ENCODE peak calls at places on chromosome 6, in seven cellular contexts. G is CD4-positive, alpha-beta memory T cell; J is sciatic nerve; D is HFF-Myc; V is cerebellar cortex; T is spleen; H is stomach. C is an unnamed sample.

GRCh38 chr6:90790058-90790457 is 203.2 kb upstream of the MAP3K7 start:
- DNase-seq in T (no peak), H (no peak), G (no peak), V (no peak), J (no peak), D (no peak), C (no peak)

GRCh38 chr6:97085772-97086171 is 161.2 kb downstream of the KLHL32 start:
- DNase-seq in D (no peak), J (no peak), V (no peak), G (no peak), H (no peak), T (no peak), C (no peak)

GRCh38 chr6:154907293-154907692 is 87.8 kb upstream of the TIAM2 start:
- DNase-seq in J (no peak), D (no peak), V (no peak), T (no peak), H (no peak), G (no peak), C (no peak)

GRCh38 chr6:116100419-116101297 is at the start of gene NT5DC1:
- DNase-seq in D (peak), G (peak), H (peak), T (peak), V (peak), J (peak), C (peak)

GRCh38 chr6:118751072-118751471 is 99.7 kb upstream of the CEP85L start:
- DNase-seq in G (no peak), J (no peak), D (no peak), H (no peak), V (no peak), T (no peak), C (no peak)

GRCh38 chr6:20403766-20404640 is 2.3 kb downstream of the E2F3 start:
- DNase-seq in G (peak), V (peak), T (no peak), D (no peak), J (no peak), H (peak), C (peak)

GRCh38 chr6:11714116-11714797 is 64.3 kb downstream of the ADTRP start:
- DNase-seq in D (no peak), V (no peak), T (no peak), J (no peak), G (no peak), H (no peak), C (no peak)

GRCh38 chr6:51049983-51050877 is 231.6 kb downstream of the TFAP2B start:
- DNase-seq in G (no peak), V (no peak), J (no peak), H (no peak), D (no peak), T (no peak), C (no peak)

GRCh38 chr6:4693566-4693965 is 82.6 kb upstream of the CDYL start:
- DNase-seq in J (no peak), T (no peak), H (no peak), V (no peak), D (no peak), G (no peak), C (no peak)

GRCh38 chr6:14286144-14286543 is 168.6 kb downstream of the CD83 start:
- DNase-seq in H (no peak), G (no peak), T (no peak), V (no peak), J (no peak), D (peak), C (no peak)

GRCh38 chr6:110363748-110364147 is 5.6 kb upstream of the METTL24 start:
- DNase-seq in J (no peak), V (no peak), H (no peak), G (no peak), D (no peak), T (no peak), C (no peak)

GRCh38 chr6:107244082-107244741 is 128.9 kb upstream of the BEND3 start:
- DNase-seq in H (no peak), D (no peak), V (no peak), T (no peak), G (no peak), J (no peak), C (no peak)

GRCh38 chr6:71490876-71491275 is 202.3 kb downstream of the OGFRL1 start:
- DNase-seq in D (no peak), T (no peak), V (no peak), G (no peak), J (no peak), H (no peak), C (no peak)

GRCh38 chr6:40344566-40345185 is 242.5 kb downstream of the LRFN2 start:
- DNase-seq in V (no peak), G (no peak), H (peak), T (no peak), J (peak), D (no peak), C (no peak)

GRCh38 chr6:114323784-114324183 is 19.0 kb downstream of the HS3ST5 start:
- DNase-seq in H (no peak), D (no peak), G (no peak), T (no peak), J (no peak), V (no peak), C (no peak)

GRCh38 chr6:89483111-89483720 is 50.3 kb downstream of the ANKRD6 start:
- DNase-seq in G (no peak), H (no peak), T (no peak), V (no peak), J (no peak), D (no peak), C (peak)

GRCh38 chr6:31462026-31462963 is 35.6 kb upstream of the MICB start:
- DNase-seq in V (no peak), G (no peak), D (no peak), T (no peak), H (no peak), J (no peak), C (no peak)

GRCh38 chr6:81204741-81205140 is 547.7 kb downstream of the TENT5A start:
- DNase-seq in D (no peak), J (no peak), T (no peak), H (no peak), V (no peak), G (no peak), C (no peak)

GRCh38 chr6:137816133-137816579 is 50.9 kb upstream of the TNFAIP3 start:
- DNase-seq in T (no peak), D (no peak), V (no peak), G (no peak), H (no peak), J (no peak), C (no peak)

GRCh38 chr6:42120895-42121865 is 21.2 kb downstream of the C6orf132 start:
- DNase-seq in D (no peak), J (no peak), G (no peak), V (no peak), H (no peak), T (no peak), C (no peak)

GRCh38 chr6:54846857-54847721 is 518 bp downstream of the FAM83B start:
- DNase-seq in D (no peak), V (no peak), H (no peak), G (no peak), T (no peak), J (no peak), C (peak)

GRCh38 chr6:13765570-13765969 is 48.8 kb downstream of the MCUR1 start:
- DNase-seq in J (no peak), D (no peak), V (no peak), T (no peak), H (no peak), G (no peak), C (no peak)

GRCh38 chr6:170443151-170443662 is 109.9 kb downstream of the PSMB1 start:
- DNase-seq in J (no peak), D (no peak), T (peak), G (no peak), H (peak), V (no peak), C (peak)

GRCh38 chr6:144352310-144352709 is 67.2 kb downstream of the UTRN start:
- DNase-seq in G (no peak), V (no peak), D (no peak), H (no peak), T (no peak), J (no peak), C (no peak)

GRCh38 chr6:112931835-112932234 is 584.7 kb downstream of the RFPL4B start:
- DNase-seq in V (no peak), G (no peak), H (no peak), J (no peak), T (no peak), D (no peak), C (no peak)